ENCODE peak calls at places on chromosome 1, in seven cellular contexts. O is stimulated activated CD8-positive, alpha-beta memory T cell treated with anti-CD3 and anti-CD28 coated beads, Interleukin-4, amount 100 ng/mL, for 1 hour; Z is fibroblast of pulmonary artery; S is ACHN; Y is AG09319; K is activated CD8-positive, alpha-beta T cell treated with anti-CD3 and anti-CD28 coated beads for 36 hours; V is H4. M is an unnamed sample.

GRCh38 chr1:203268901-203269653 is 36.2 kb upstream of the BTG2 start:
- DNase-seq in S (peak; percentile 81), O (no peak), Z (peak; percentile 82), K (peak; percentile 69), V (peak; percentile 84), Y (peak; percentile 49), M (peak; percentile 88)

GRCh38 chr1:227742738-227743715 is 7.8 kb downstream of the SNAP47 start:
- DNase-seq in K (no peak), S (no peak), Z (no peak), Y (no peak), V (no peak), O (no peak), M (no peak)

GRCh38 chr1:5884110-5884509 is 108.1 kb downstream of the NPHP4 start:
- DNase-seq in O (no peak), S (no peak), Z (no peak), K (no peak), V (no peak), Y (no peak), M (no peak)

GRCh38 chr1:56416385-56416972 is 162.9 kb downstream of the PLPP3 start:
- DNase-seq in V (peak; percentile 56), Y (no peak), O (no peak), Z (peak; percentile 64), K (no peak), S (no peak), M (no peak)

GRCh38 chr1:1181129-1181937 is 7.7 kb downstream of the TTLL10 start:
- DNase-seq in V (no peak), O (no peak), S (no peak), K (no peak), Z (no peak), Y (no peak), M (no peak)

GRCh38 chr1:113998361-113998760 is 19.1 kb downstream of the OLFML3 start:
- DNase-seq in V (no peak), S (no peak), K (no peak), O (no peak), Y (no peak), Z (peak; percentile 63), M (no peak)

GRCh38 chr1:229364216-229365065 is 21.6 kb upstream of the CCSAP start:
- DNase-seq in Y (no peak), O (no peak), V (no peak), Z (no peak), S (no peak), K (no peak), M (no peak)

GRCh38 chr1:84916897-84917296 is 23.9 kb upstream of the LPAR3 start:
- DNase-seq in Y (no peak), V (no peak), K (no peak), O (no peak), S (no peak), Z (no peak), M (no peak)